ENCODE peak calls at places on chromosomes 3 and 15, in four cellular contexts. X, D, K and B are unnamed samples.

GRCh38 chr3:186759231-186759930 is 24.0 kb upstream of the EIF4A2 start:
- DNase-seq in X (no peak), D (no peak), K (no peak), B (no peak)

GRCh38 chr3:12986986-12987385 is 86.2 kb downstream of the IQSEC1 start:
- DNase-seq in X (no peak), D (no peak), K (no peak), B (no peak)

GRCh38 chr3:46484911-46485696 is 12.7 kb upstream of the RTP3 start:
- DNase-seq in X (no peak), D (no peak), K (no peak), B (no peak)

GRCh38 chr15:64895285-64896065 is 16.2 kb upstream of the ANKDD1A start:
- DNase-seq in X (peak; percentile 82), D (no peak), K (no peak), B (peak; percentile 28)

GRCh38 chr15:40845511-40846284 is 1.9 kb downstream of the SPINT1 start:
- DNase-seq in X (no peak), D (no peak), K (peak; percentile 94), B (no peak)

GRCh38 chr15:89845305-89845893 is 30.7 kb upstream of the ANPEP start:
- DNase-seq in X (no peak), D (no peak), K (peak; percentile 91), B (peak; percentile 86)

GRCh38 chr3:177358968-177359600 is 161.8 kb upstream of the TBL1XR1 start:
- DNase-seq in X (peak; percentile 81), D (peak; percentile 29), K (peak; percentile 29), B (no peak)

GRCh38 chr15:45855210-45855906 is 220.5 kb downstream of the SQOR start:
- DNase-seq in X (no peak), D (no peak), K (peak; percentile 20), B (no peak)

GRCh38 chr3:188006726-188007393 is 147.1 kb upstream of the LPP start:
- DNase-seq in X (peak; percentile 60), D (no peak), K (no peak), B (no peak)

GRCh38 chr15:79283252-79284048 is 928 bp downstream of the ANKRD34C start:
- DNase-seq in X (no peak), D (no peak), K (peak; percentile 37), B (peak; percentile 18)

GRCh38 chr3:125622381-125622788 is 27.1 kb upstream of the OSBPL11 start:
- DNase-seq in X (no peak), D (peak; percentile 45), K (no peak), B (no peak)

GRCh38 chr3:179026636-179027035 is 45.0 kb downstream of the ZMAT3 start:
- DNase-seq in X (no peak), D (no peak), K (peak; percentile 24), B (peak; percentile 68)

GRCh38 chr3:11624161-11624560 is 19.6 kb downstream of the VGLL4 start:
- DNase-seq in X (no peak), D (no peak), K (peak; percentile 49), B (peak; percentile 38)

GRCh38 chr3:177465243-177465642 is 268.0 kb upstream of the TBL1XR1 start:
- DNase-seq in X (no peak), D (peak; percentile 80), K (no peak), B (no peak)

GRCh38 chr15:101001056-101001455 is 81.9 kb downstream of the LRRK1 start:
- DNase-seq in X (no peak), D (no peak), K (no peak), B (no peak)

GRCh38 chr3:170813261-170813660 is 56.7 kb downstream of the RPL22L1 start:
- DNase-seq in X (no peak), D (no peak), K (no peak), B (no peak)

GRCh38 chr3:61634678-61635077 is 73.3 kb downstream of the PTPRG start:
- DNase-seq in X (no peak), D (no peak), K (no peak), B (no peak)

GRCh38 chr3:115341208-115341607 is 194.1 kb upstream of the ZBTB20 start:
- DNase-seq in X (no peak), D (no peak), K (peak; percentile 83), B (peak; percentile 36)

GRCh38 chr3:71156062-71156665 is 427.4 kb downstream of the FOXP1 start:
- DNase-seq in X (no peak), D (no peak), K (peak; percentile 64), B (no peak)

GRCh38 chr3:95705786-95706418 is 1108.5 kb upstream of the EPHA6 start:
- DNase-seq in X (no peak), D (no peak), K (no peak), B (no peak)

GRCh38 chr3:76643620-76644019 is 396.3 kb upstream of the ROBO2 start:
- DNase-seq in X (no peak), D (no peak), K (no peak), B (no peak)

GRCh38 chr15:60539881-60540613 is 61.1 kb upstream of the ICE2 start:
- DNase-seq in X (no peak), D (no peak), K (no peak), B (no peak)

GRCh38 chr3:13495921-13496723 is 16.0 kb downstream of the HDAC11 start:
- DNase-seq in X (peak; percentile 76), D (peak; percentile 86), K (peak; percentile 57), B (peak; percentile 77)

GRCh38 chr3:123652346-123652984 is 67.6 kb upstream of the HACD2 start:
- DNase-seq in X (peak; percentile 50), D (peak; percentile 83), K (peak; percentile 35), B (peak; percentile 71)

GRCh38 chr3:42179110-42179725 is 86.8 kb downstream of the CCK start:
- DNase-seq in X (no peak), D (peak; percentile 63), K (peak; percentile 97), B (peak; percentile 92)

GRCh38 chr15:101267320-101268104 is 9.8 kb downstream of the SELENOS start:
- DNase-seq in X (no peak), D (peak; percentile 66), K (peak; percentile 70), B (no peak)

GRCh38 chr3:176840604-176841287 is 356.5 kb downstream of the TBL1XR1 start:
- DNase-seq in X (no peak), D (no peak), K (no peak), B (no peak)

GRCh38 chr15:56943398-56943797 is 25.0 kb downstream of the TCF12 start:
- DNase-seq in X (no peak), D (no peak), K (no peak), B (no peak)

GRCh38 chr3:18672561-18672960 is 247.4 kb upstream of the SATB1 start:
- DNase-seq in X (no peak), D (no peak), K (no peak), B (no peak)

DNA sequence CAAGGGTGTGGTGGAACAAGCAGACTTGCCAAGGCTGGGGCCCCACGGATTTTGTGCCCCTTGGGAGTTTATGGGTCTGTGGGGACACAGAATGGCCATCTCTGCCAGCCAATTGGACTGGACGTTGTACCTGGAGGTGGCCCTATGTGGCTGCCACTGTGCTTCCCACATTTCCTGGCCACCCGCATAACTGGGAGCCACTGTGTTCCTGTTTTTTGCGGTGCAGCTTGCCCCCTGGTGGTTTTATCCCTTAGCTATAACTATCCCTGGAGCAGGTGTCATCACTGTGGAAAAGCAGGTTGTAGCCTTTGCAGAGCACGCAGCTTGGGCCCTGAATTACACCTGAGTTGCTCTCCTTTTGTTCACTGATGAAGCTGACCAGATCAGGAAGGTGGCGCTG is 306.3 kb downstream of the ZPLD1 start:
- DNase-seq in X (no peak), D (no peak), K (peak; percentile 0), B (no peak)
- TF ChIP-seq CTCF in X (no peak), D (no peak), K (peak; percentile 53), B (no peak)

GRCh38 chr3:4766716-4767499 is 212.3 kb upstream of the BHLHE40 start:
- DNase-seq in X (no peak), D (no peak), K (no peak), B (no peak)

GRCh38 chr3:4765212-4765611 is 214.0 kb upstream of the BHLHE40 start:
- DNase-seq in X (no peak), D (no peak), K (no peak), B (no peak)

GRCh38 chr3:4761759-4762158 is 217.5 kb upstream of the BHLHE40 start:
- DNase-seq in X (no peak), D (no peak), K (no peak), B (no peak)

GRCh38 chr3:4766263-4766662 is 213.0 kb upstream of the BHLHE40 start:
- DNase-seq in X (no peak), D (no peak), K (no peak), B (no peak)

GRCh38 chr3:4763604-4764247 is 215.5 kb upstream of the BHLHE40 start:
- DNase-seq in X (no peak), D (no peak), K (no peak), B (no peak)
- H3K36me3 ChIP-seq in X (peaks cover 49% of the 10 kb centered on the region), D (peaks cover 46% of the 10 kb centered on the region), K (no peaks in the 10 kb centered on the region), B (no peaks in the 10 kb centered on the region)

GRCh38 chr3:149955449-149955848 is 15.2 kb downstream of the PFN2 start:
- DNase-seq in X (no peak), D (no peak), K (peak; percentile 35), B (no peak)

GRCh38 chr3:149959443-149959842 is 11.3 kb downstream of the PFN2 start:
- DNase-seq in X (no peak), D (no peak), K (no peak), B (no peak)

GRCh38 chr3:149957352-149958140 is 13.1 kb downstream of the PFN2 start:
- DNase-seq in X (no peak), D (no peak), K (no peak), B (no peak)

GRCh38 chr3:149954812-149955211 is 15.9 kb downstream of the PFN2 start:
- DNase-seq in X (no peak), D (no peak), K (no peak), B (no peak)

GRCh38 chr3:149958171-149958796 is 12.4 kb downstream of the PFN2 start:
- DNase-seq in X (no peak), D (no peak), K (peak; percentile 64), B (no peak)
- TF ChIP-seq CTCF in X (no peak), D (no peak), K (no peak), B (peak; percentile 14)

GRCh38 chr15:74035121-74035829 is 40.8 kb downstream of the PML start:
- DNase-seq in X (no peak), D (no peak), K (no peak), B (no peak)

GRCh38 chr15:74037171-74038117 is 42.9 kb downstream of the PML start:
- DNase-seq in X (no peak), D (no peak), K (no peak), B (no peak)

GRCh38 chr15:74038707-74039655 is 43.4 kb downstream of the GOLGA6A start:
- DNase-seq in X (no peak), D (no peak), K (no peak), B (peak; percentile 60)

GRCh38 chr15:74034206-74034755 is 39.8 kb downstream of the PML start:
- DNase-seq in X (no peak), D (no peak), K (no peak), B (no peak)

DNA sequence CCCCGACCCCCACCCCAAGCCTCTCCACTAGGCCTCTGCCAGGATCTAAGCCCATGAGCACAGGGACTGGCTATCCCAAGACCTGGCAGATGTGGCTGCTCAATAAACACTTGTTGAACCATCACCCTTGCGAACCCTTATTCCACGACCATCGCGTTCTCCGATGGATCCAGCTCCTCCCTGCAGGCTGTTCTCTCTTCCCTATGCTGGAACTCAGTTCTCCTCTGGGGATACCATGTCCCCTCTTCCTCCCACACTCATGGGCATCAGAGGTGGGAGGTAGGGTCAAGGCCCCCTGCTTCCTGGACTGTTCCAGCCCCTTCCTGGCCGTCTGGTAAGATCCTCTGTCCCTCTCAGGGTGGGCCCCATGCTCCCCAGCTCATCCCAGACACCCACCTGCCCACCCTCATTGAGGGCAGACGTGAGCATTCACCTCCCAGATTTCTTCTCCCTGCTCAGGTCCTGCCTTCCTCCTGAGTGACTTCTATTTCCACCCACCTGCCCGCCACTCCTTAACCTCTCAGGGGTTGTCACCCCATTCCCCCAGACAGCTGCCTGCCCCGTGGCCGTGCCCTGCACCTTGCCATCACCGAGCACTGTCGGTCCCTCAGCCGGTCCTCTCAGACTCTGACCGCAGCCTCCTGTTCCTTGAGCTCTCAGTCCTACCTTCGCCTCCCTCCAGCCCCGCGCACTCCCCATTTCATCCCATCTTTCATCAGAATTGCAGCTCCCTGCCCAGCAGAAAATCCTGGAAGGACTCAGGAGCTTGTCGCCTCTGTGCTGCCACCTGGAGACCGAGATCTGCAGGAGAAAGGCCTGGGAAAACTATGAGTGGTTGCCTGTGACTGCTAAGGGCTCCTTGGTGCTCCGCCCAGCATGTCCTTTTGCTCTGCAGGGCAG is 42.0 kb downstream of the PML start:
- DNase-seq in X (peak; percentile 8), D (peak; percentile 46), K (peak; percentile 20), B (peak; percentile 54)
- H3K36me3 ChIP-seq in X (no peaks in the 10 kb centered on the region), D (peaks cover 42% of the 10 kb centered on the region), K (peaks cover 2% of the 10 kb centered on the region), B (peaks cover 46% of the 10 kb centered on the region)